ENCODE peak calls at places on chromosomes 4 and X, in six cellular contexts. W, I, T, X, B and H are unnamed samples.

GRCh38 chr4:130747842-130748241 is 1651.9 kb downstream of the C4orf33 start:
- DNase-seq in W (no peak), T (no peak), B (no peak), I (no peak), X (no peak), H (no peak)

GRCh38 chr4:26452565-26453531 is 37.4 kb downstream of the CCKAR start:
- DNase-seq in B (no peak), W (no peak), I (no peak), X (peak), T (no peak), H (no peak)

GRCh38 chr4:6472387-6473263 is at the start of gene PPP2R2C:
- DNase-seq in I (no peak), W (no peak), X (no peak), T (no peak), B (peak), H (peak)

GRCh38 chr4:146033149-146033548 is 94.5 kb upstream of the ZNF827 start:
- DNase-seq in W (peak), T (no peak), I (no peak), X (no peak), B (no peak), H (no peak)

GRCh38 chr4:47122592-47123291 is 91.4 kb downstream of the GABRB1 start:
- DNase-seq in B (peak), X (peak), W (peak), T (peak), I (peak), H (no peak)

GRCh38 chrX:71143508-71143907 is 1.1 kb upstream of the NLGN3 start:
- DNase-seq in I (no peak), X (peak), W (no peak), B (peak), T (no peak), H (no peak)

GRCh38 chr4:184664445-184665210 is 15.1 kb downstream of the PRIMPOL start:
- DNase-seq in B (no peak), W (no peak), T (no peak), X (no peak), I (no peak), H (no peak)

GRCh38 chr4:177285953-177286352 is 23.7 kb upstream of the NEIL3 start:
- DNase-seq in B (no peak), I (no peak), T (no peak), W (no peak), X (no peak), H (no peak)

GRCh38 chr4:158856852-158857251 is 88.0 kb downstream of the FNIP2 start:
- DNase-seq in B (no peak), X (no peak), W (peak), I (no peak), T (no peak), H (no peak)

GRCh38 chrX:103530540-103530939 is 11.3 kb upstream of the RAB40A start:
- DNase-seq in W (no peak), I (no peak), X (no peak), T (no peak), B (no peak), H (no peak)

GRCh38 chrX:24424948-24425347 is 40.1 kb upstream of the PDK3 start:
- DNase-seq in T (no peak), X (no peak), B (peak), W (no peak), I (no peak), H (no peak)

GRCh38 chr4:41635441-41635840 is 97.5 kb downstream of the LIMCH1 start:
- DNase-seq in B (no peak), T (no peak), X (no peak), I (no peak), W (no peak), H (no peak)

GRCh38 chr4:151039733-151040132 is 24.6 kb upstream of the LRBA start:
- DNase-seq in T (no peak), W (no peak), I (no peak), X (no peak), B (no peak), H (no peak)